ENCODE peak calls at places on chromosomes 1 and 21, in four cellular contexts. Q is K562, W is GM12878, H is HepG2. J is an unnamed sample.

GRCh38 chr1:156760092-156760795 is 7.1 kb upstream of the PRCC start:
- DNase-seq in H (no peak), Q (no peak), W (no peak), J (no peak)

GRCh38 chr1:225772323-225772768 is 5.3 kb upstream of the SRP9 start:
- DNase-seq in Q (peak), H (peak), W (no peak), J (peak)

GRCh38 chr1:207421078-207421477 is 33.0 kb upstream of the CR2 start:
- DNase-seq in H (no peak), W (no peak), Q (no peak), J (no peak)

GRCh38 chr1:248807067-248807737 is 18.5 kb downstream of the SH3BP5L start:
- DNase-seq in H (peak), Q (peak), W (no peak), J (peak)

GRCh38 chr1:168443899-168444298 is 99.9 kb downstream of the XCL2 start:
- DNase-seq in H (no peak), W (no peak), Q (no peak), J (no peak)

GRCh38 chr1:215958836-215959235 is 391.7 kb downstream of the KCTD3 start:
- DNase-seq in H (no peak), W (no peak), Q (no peak), J (no peak)

GRCh38 chr21:34707876-34708325 is 39.1 kb downstream of the CLIC6 start:
- DNase-seq in Q (no peak), W (peak), H (no peak), J (no peak)

GRCh38 chr1:38060557-38060956 is 14.0 kb upstream of the POU3F1 start:
- DNase-seq in H (no peak), Q (no peak), W (no peak), J (no peak)

GRCh38 chr21:45290948-45291612 is 3.4 kb upstream of the POFUT2 start:
- DNase-seq in H (no peak), W (no peak), Q (no peak), J (no peak)

GRCh38 chr1:151508721-151509292 is 2.4 kb upstream of the CGN start:
- DNase-seq in W (no peak), H (no peak), Q (peak), J (no peak)
- TF ChIP-seq FOXK2 in W (no peak), H (no peak), Q (no peak), J (no peak)

GRCh38 chr1:153678519-153679336 is at the start of gene NPR1:
- DNase-seq in H (no peak), W (no peak), Q (no peak), J (no peak)
- TF ChIP-seq FOXK2 in H (no peak), W (no peak), Q (no peak), J (no peak)

GRCh38 chr1:70685300-70686286 is 274.5 kb downstream of the CTH start:
- DNase-seq in Q (peak), H (peak), W (peak), J (peak)
- TF ChIP-seq FOXK2 in Q (no peak), H (no peak), W (no peak), J (no peak)

DNA sequence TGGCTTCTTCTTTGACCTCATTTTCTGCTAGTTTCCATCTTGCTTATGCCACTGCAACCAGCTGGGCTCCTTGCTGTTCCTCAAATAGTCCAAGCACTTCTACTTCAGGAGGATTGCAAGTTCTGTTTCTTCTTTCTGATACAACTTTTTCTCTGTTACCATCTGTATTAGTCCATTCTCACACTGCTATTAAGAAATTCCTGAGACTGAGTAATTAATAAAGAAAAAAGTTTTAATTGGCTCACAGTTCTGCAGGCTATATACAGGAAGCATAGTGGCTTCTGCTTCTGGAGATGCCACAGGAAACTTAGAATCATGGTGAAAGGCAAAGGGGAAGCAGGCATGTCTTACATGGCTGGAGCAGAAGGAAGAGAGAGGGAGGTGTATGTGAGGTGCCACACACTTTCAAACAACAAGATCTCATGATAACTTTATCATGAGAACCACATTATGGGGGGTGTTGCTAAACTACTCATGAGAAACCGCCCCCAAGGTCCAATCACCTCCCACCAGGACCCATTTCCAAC is 20.2 kb downstream of the PTGS2 start:
- DNase-seq in H (no peak), Q (no peak), W (no peak), J (no peak)
- TF ChIP-seq FOXK2 in H (no peak), Q (no peak), W (no peak), J (no peak)

GRCh38 chr1:33902486-33903209 is 38.8 kb downstream of the HMGB4 start:
- DNase-seq in Q (no peak), W (peak), H (no peak), J (no peak)
- TF ChIP-seq FOXK2 in Q (no peak), W (no peak), H (no peak), J (no peak)

GRCh38 chr1:112893288-112894009 is 62.5 kb downstream of the SLC16A1 start:
- DNase-seq in H (no peak), W (no peak), Q (no peak), J (no peak)

GRCh38 chr1:112888630-112889029 is 67.4 kb downstream of the SLC16A1 start:
- DNase-seq in Q (no peak), W (no peak), H (no peak), J (no peak)

GRCh38 chr1:112889052-112889451 is 66.9 kb downstream of the SLC16A1 start:
- DNase-seq in W (no peak), Q (no peak), H (no peak), J (no peak)

GRCh38 chr1:112882271-112882744 is 73.7 kb downstream of the SLC16A1 start:
- DNase-seq in W (no peak), H (no peak), Q (no peak), J (no peak)

DNA sequence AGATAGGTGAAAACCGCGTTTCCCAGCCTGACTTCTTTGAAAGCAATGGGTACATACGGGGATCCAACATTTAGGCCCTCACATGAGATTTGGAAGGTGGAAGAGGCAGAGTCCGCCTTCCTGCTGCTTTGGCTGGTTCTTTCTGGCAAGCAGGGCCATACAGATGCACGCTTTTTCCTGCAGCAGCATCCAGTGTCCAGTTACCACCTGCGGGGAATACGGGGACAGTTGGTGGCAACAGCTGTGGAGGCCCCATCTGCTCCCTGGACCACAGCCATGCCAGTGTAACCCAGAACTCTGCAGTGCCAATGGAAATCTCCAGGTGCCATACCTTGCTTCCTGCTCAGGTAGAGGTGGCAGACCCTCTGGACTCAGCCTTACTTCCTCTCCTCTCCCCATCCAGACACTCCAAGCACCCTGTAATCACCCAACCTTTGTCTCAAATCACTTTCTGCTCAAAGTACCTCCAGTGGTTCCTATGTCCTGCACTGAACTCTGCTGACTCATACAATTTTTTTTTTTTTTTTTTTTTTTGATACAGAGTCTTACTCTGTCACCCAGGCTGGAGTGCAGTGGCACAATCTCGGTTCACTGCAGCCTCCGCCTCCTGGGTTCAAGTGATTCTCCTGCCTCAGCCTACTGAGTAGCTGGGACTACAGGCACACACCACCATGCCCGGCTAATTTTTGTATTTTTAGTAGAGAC is 68.2 kb downstream of the SLC16A1 start:
- DNase-seq in Q (no peak), W (no peak), H (no peak), J (no peak)
- TF ChIP-seq FOXK2 in Q (no peak), W (no peak), H (no peak), J (no peak)

GRCh38 chr1:70768211-70768610 is 279.4 kb downstream of the PTGER3 start:
- DNase-seq in H (no peak), W (no peak), Q (no peak), J (no peak)

GRCh38 chr1:70762386-70762785 is 285.2 kb downstream of the PTGER3 start:
- DNase-seq in W (no peak), H (no peak), Q (no peak), J (no peak)

GRCh38 chr1:70767377-70767776 is 280.2 kb downstream of the PTGER3 start:
- DNase-seq in W (no peak), Q (no peak), H (no peak), J (no peak)

GRCh38 chr1:70760170-70760569 is 287.4 kb downstream of the PTGER3 start:
- DNase-seq in W (no peak), Q (no peak), H (no peak), J (no peak)

DNA sequence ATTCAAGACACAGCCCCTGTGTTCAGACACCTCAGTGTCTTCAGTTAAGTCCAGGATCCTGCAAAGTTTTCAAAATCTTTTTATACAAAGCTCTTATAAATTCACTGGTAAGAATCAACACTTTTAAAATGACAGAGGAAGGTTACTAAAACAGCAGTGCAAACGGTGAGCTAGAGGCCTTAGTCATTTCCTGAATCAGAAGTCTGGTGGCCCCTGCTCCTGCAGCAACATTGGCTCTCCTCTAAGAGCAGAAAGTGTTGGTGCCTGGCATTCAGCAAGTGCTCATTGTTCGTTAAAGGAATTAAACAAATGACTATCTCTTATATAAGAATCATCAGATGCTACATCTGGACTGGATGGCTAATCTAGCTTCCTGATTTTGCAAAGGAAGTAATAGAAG is 282.9 kb downstream of the PTGER3 start:
- DNase-seq in W (no peak), H (no peak), Q (no peak), J (no peak)
- TF ChIP-seq FOXK2 in W (no peak), H (no peak), Q (no peak), J (no peak)